ENCODE peak calls at places on chromosomes 6 and 20, in four cellular contexts. O is GM12891, D is EL, V is ureter. K is an unnamed sample.

GRCh38 chr20:32292548-32292947 is 15.1 kb downstream of the KIF3B start:
- DNase-seq in O (no peak), D (no peak), V (no peak), K (no peak)

GRCh38 chr6:47135772-47136171 is 93.6 kb upstream of the ADGRF1 start:
- DNase-seq in O (no peak), D (peak; percentile 89), V (no peak), K (peak; percentile 90)

GRCh38 chr20:22584630-22584921 is 204 bp upstream of the FOXA2 start:
- DNase-seq in O (no peak), D (no peak), V (no peak), K (peak; percentile 26)

GRCh38 chr20:9583151-9583550 is 68.8 kb downstream of the LAMP5 start:
- DNase-seq in O (no peak), D (no peak), V (no peak), K (no peak)

GRCh38 chr6:167804281-167805013 is 22.3 kb upstream of the AFDN start:
- DNase-seq in O (no peak), D (no peak), V (no peak), K (no peak)

GRCh38 chr6:147648936-147649335 is 140.4 kb downstream of the SAMD5 start:
- DNase-seq in O (no peak), D (peak; percentile 43), V (no peak), K (no peak)

GRCh38 chr20:5789827-5790226 is 39.6 kb downstream of the SHLD1 start:
- DNase-seq in O (no peak), D (no peak), V (no peak), K (no peak)

GRCh38 chr6:5515200-5515599 is 253.9 kb downstream of the FARS2 start:
- DNase-seq in O (no peak), D (no peak), V (no peak), K (no peak)

GRCh38 chr6:116008470-116009229 is 52.0 kb downstream of the FRK start:
- DNase-seq in O (no peak), D (peak; percentile 65), V (no peak), K (peak; percentile 80)

GRCh38 chr20:50172347-50173013 is 18.1 kb upstream of the CEBPB start:
- DNase-seq in O (no peak), D (peak; percentile 86), V (no peak), K (peak; percentile 58)

GRCh38 chr6:90385914-90386313 is 89.3 kb upstream of the BACH2 start:
- DNase-seq in O (no peak), D (no peak), V (no peak), K (no peak)

GRCh38 chr20:57445298-57445697 is 54.1 kb downstream of the RBM38 start:
- DNase-seq in O (no peak), D (no peak), V (peak; percentile 77), K (peak; percentile 54)

GRCh38 chr6:26415791-26416190 is 13.7 kb downstream of the BTN3A1 start:
- DNase-seq in O (no peak), D (peak; percentile 27), V (no peak), K (no peak)

GRCh38 chr6:73969982-73970960 is 274.3 kb downstream of the CD109 start:
- DNase-seq in O (no peak), D (peak; percentile 73), V (no peak), K (peak; percentile 18)

GRCh38 chr6:158002951-158003853 is 21.5 kb downstream of the SYNJ2 start:
- DNase-seq in O (no peak), D (peak; percentile 93), V (no peak), K (peak; percentile 90)

GRCh38 chr20:18414140-18414539 is 52.7 kb downstream of the DZANK1 start:
- DNase-seq in O (no peak), D (no peak), V (no peak), K (no peak)

GRCh38 chr6:20875369-20875963 is 341.2 kb downstream of the CDKAL1 start:
- DNase-seq in O (no peak), D (peak; percentile 37), V (no peak), K (peak; percentile 43)

GRCh38 chr6:110800181-110800838 is 15.0 kb downstream of the CDK19 start:
- DNase-seq in O (no peak), D (no peak), V (no peak), K (no peak)